ENCODE peak calls at places on chromosomes 12 and 14, in nine cellular contexts. One of them, this sample, is unnamed.
A peak's percentile ranks its signal among the peaks of the same experiment; 100 is the strongest.

GRCh38 chr12:55746147-55746912 is 3.4 kb downstream of the GDF11 start:
- DNase-seq in right atrium auricular region: no peak
- DNase-seq in spleen: no peak
- DNase-seq in A549: no peak
- DNase-seq in heart left ventricle: no peak
- DNase-seq in skeletal muscle cell: no peak
- DNase-seq in SK-N-SH: no peak
- DNase-seq in body of pancreas: no peak
- DNase-seq in neural progenitor cell: no peak
- DNase-seq in this sample: no peak

GRCh38 chr14:105439710-105440553 is 20.3 kb downstream of the MTA1 start:
- DNase-seq in right atrium auricular region: no peak
- DNase-seq in spleen: no peak
- DNase-seq in A549: peak; percentile 60
- DNase-seq in heart left ventricle: no peak
- DNase-seq in skeletal muscle cell: no peak
- DNase-seq in SK-N-SH: peak; percentile 68
- DNase-seq in body of pancreas: no peak
- DNase-seq in neural progenitor cell: no peak
- DNase-seq in this sample: no peak

GRCh38 chr12:104700324-104700723 is 243.6 kb downstream of the CHST11 start:
- DNase-seq in right atrium auricular region: no peak
- DNase-seq in spleen: no peak
- DNase-seq in A549: no peak
- DNase-seq in heart left ventricle: no peak
- DNase-seq in skeletal muscle cell: no peak
- DNase-seq in SK-N-SH: no peak
- DNase-seq in body of pancreas: no peak
- DNase-seq in neural progenitor cell: no peak
- DNase-seq in this sample: no peak

GRCh38 chr12:19922687-19923086 is 445.6 kb upstream of the PDE3A start:
- DNase-seq in right atrium auricular region: no peak
- DNase-seq in spleen: no peak
- DNase-seq in A549: no peak
- DNase-seq in heart left ventricle: no peak
- DNase-seq in skeletal muscle cell: no peak
- DNase-seq in SK-N-SH: no peak
- DNase-seq in body of pancreas: no peak
- DNase-seq in neural progenitor cell: no peak
- DNase-seq in this sample: no peak

GRCh38 chr14:58738189-58738836 is 100.6 kb downstream of the DACT1 start:
- DNase-seq in right atrium auricular region: no peak
- DNase-seq in spleen: no peak
- DNase-seq in A549: no peak
- DNase-seq in heart left ventricle: no peak
- DNase-seq in skeletal muscle cell: peak; percentile 79
- DNase-seq in SK-N-SH: no peak
- DNase-seq in body of pancreas: no peak
- DNase-seq in neural progenitor cell: no peak
- DNase-seq in this sample: no peak

GRCh38 chr14:77151918-77152588 is 10.5 kb upstream of the ZDHHC22 start:
- DNase-seq in right atrium auricular region: no peak
- DNase-seq in spleen: peak; percentile 7
- DNase-seq in A549: peak; percentile 83
- DNase-seq in heart left ventricle: no peak
- DNase-seq in skeletal muscle cell: no peak
- DNase-seq in SK-N-SH: peak; percentile 61
- DNase-seq in body of pancreas: no peak
- DNase-seq in neural progenitor cell: no peak
- DNase-seq in this sample: peak; percentile 56

GRCh38 chr12:16189849-16190248 is 87.6 kb downstream of the SLC15A5 start:
- DNase-seq in right atrium auricular region: no peak
- DNase-seq in spleen: no peak
- DNase-seq in A549: no peak
- DNase-seq in heart left ventricle: no peak
- DNase-seq in skeletal muscle cell: peak; percentile 23
- DNase-seq in SK-N-SH: no peak
- DNase-seq in body of pancreas: peak; percentile 11
- DNase-seq in neural progenitor cell: peak; percentile 73
- DNase-seq in this sample: no peak

GRCh38 chr12:28535216-28535615 is 345.0 kb downstream of the CCDC91 start:
- DNase-seq in right atrium auricular region: no peak
- DNase-seq in spleen: no peak
- DNase-seq in A549: no peak
- DNase-seq in heart left ventricle: no peak
- DNase-seq in skeletal muscle cell: peak; percentile 56
- DNase-seq in SK-N-SH: no peak
- DNase-seq in body of pancreas: no peak
- DNase-seq in neural progenitor cell: no peak
- DNase-seq in this sample: no peak

GRCh38 chr12:119990382-119990874 is 1.4 kb downstream of the BICDL1 start:
- DNase-seq in right atrium auricular region: no peak
- DNase-seq in spleen: no peak
- DNase-seq in A549: no peak
- DNase-seq in heart left ventricle: no peak
- DNase-seq in skeletal muscle cell: no peak
- DNase-seq in SK-N-SH: no peak
- DNase-seq in body of pancreas: no peak
- DNase-seq in neural progenitor cell: peak; percentile 28
- DNase-seq in this sample: no peak

GRCh38 chr14:55834390-55834789 is 254.4 kb downstream of the KTN1 start:
- DNase-seq in right atrium auricular region: no peak
- DNase-seq in spleen: no peak
- DNase-seq in A549: no peak
- DNase-seq in heart left ventricle: no peak
- DNase-seq in skeletal muscle cell: no peak
- DNase-seq in SK-N-SH: no peak
- DNase-seq in body of pancreas: no peak
- DNase-seq in neural progenitor cell: no peak
- DNase-seq in this sample: no peak

GRCh38 chr14:100691395-100692025 is 35.2 kb upstream of the DLK1 start:
- DNase-seq in right atrium auricular region: no peak
- DNase-seq in spleen: no peak
- DNase-seq in A549: no peak
- DNase-seq in heart left ventricle: no peak
- DNase-seq in skeletal muscle cell: no peak
- DNase-seq in SK-N-SH: peak; percentile 77
- DNase-seq in body of pancreas: peak; percentile 45
- DNase-seq in neural progenitor cell: no peak
- DNase-seq in this sample: no peak

GRCh38 chr12:7935464-7935772 is 569 bp downstream of the SLC2A3 start:
- DNase-seq in right atrium auricular region: no peak
- DNase-seq in spleen: no peak
- DNase-seq in A549: no peak
- DNase-seq in heart left ventricle: no peak
- DNase-seq in skeletal muscle cell: no peak
- DNase-seq in SK-N-SH: no peak
- DNase-seq in body of pancreas: no peak
- DNase-seq in neural progenitor cell: peak; percentile 17
- DNase-seq in this sample: no peak

GRCh38 chr12:42192258-42192657 is 45.8 kb downstream of the YAF2 start:
- DNase-seq in right atrium auricular region: no peak
- DNase-seq in spleen: no peak
- DNase-seq in A549: no peak
- DNase-seq in heart left ventricle: no peak
- DNase-seq in skeletal muscle cell: no peak
- DNase-seq in SK-N-SH: no peak
- DNase-seq in body of pancreas: no peak
- DNase-seq in neural progenitor cell: no peak
- DNase-seq in this sample: no peak
- H3K4me3 ChIP-seq in right atrium auricular region: no peak overlapping the region
- H3K4me3 ChIP-seq in spleen: no peak overlapping the region
- H3K4me3 ChIP-seq in A549: no peak overlapping the region
- H3K4me3 ChIP-seq in heart left ventricle: no peak overlapping the region
- H3K4me3 ChIP-seq in skeletal muscle cell: no peak overlapping the region
- H3K4me3 ChIP-seq in SK-N-SH: no peak overlapping the region
- H3K4me3 ChIP-seq in body of pancreas: no peak overlapping the region
- H3K4me3 ChIP-seq in neural progenitor cell: no peak overlapping the region
- H3K4me3 ChIP-seq in this sample: no peak overlapping the region

DNA sequence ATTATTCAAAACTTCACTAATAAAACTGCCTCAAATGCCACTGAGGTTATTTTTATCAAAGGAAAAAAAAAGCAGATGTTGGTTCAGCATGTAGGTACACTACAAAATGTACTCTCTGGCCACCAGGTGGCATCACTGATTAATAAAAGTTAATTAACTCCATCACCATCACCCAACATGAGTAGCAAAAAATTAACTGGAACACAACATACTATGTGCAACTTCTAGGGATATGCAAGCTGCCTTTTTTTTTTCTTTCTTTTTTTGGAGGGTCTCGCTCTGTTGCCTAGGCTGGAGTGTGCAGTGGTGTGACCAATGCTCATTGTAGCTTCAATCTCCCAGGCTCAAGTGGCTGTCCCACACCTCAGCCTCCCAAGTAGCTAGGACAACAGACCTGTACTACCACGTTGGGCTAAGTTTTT is 43.8 kb upstream of the NR2C1 start:
- DNase-seq in right atrium auricular region: peak; percentile 68
- DNase-seq in spleen: no peak
- DNase-seq in A549: peak; percentile 65
- DNase-seq in heart left ventricle: peak; percentile 71
- DNase-seq in skeletal muscle cell: no peak
- DNase-seq in SK-N-SH: peak; percentile 51
- DNase-seq in body of pancreas: peak; percentile 86
- DNase-seq in neural progenitor cell: peak; percentile 83
- DNase-seq in this sample: peak; percentile 82
- H3K4me3 ChIP-seq in right atrium auricular region: no peak overlapping the region
- H3K4me3 ChIP-seq in spleen: no peak overlapping the region
- H3K4me3 ChIP-seq in A549: no peak overlapping the region
- H3K4me3 ChIP-seq in heart left ventricle: no peak overlapping the region
- H3K4me3 ChIP-seq in skeletal muscle cell: no peak overlapping the region
- H3K4me3 ChIP-seq in SK-N-SH: no peak overlapping the region
- H3K4me3 ChIP-seq in body of pancreas: no peak overlapping the region
- H3K4me3 ChIP-seq in neural progenitor cell: no peak overlapping the region
- H3K4me3 ChIP-seq in this sample: no peak overlapping the region

DNA sequence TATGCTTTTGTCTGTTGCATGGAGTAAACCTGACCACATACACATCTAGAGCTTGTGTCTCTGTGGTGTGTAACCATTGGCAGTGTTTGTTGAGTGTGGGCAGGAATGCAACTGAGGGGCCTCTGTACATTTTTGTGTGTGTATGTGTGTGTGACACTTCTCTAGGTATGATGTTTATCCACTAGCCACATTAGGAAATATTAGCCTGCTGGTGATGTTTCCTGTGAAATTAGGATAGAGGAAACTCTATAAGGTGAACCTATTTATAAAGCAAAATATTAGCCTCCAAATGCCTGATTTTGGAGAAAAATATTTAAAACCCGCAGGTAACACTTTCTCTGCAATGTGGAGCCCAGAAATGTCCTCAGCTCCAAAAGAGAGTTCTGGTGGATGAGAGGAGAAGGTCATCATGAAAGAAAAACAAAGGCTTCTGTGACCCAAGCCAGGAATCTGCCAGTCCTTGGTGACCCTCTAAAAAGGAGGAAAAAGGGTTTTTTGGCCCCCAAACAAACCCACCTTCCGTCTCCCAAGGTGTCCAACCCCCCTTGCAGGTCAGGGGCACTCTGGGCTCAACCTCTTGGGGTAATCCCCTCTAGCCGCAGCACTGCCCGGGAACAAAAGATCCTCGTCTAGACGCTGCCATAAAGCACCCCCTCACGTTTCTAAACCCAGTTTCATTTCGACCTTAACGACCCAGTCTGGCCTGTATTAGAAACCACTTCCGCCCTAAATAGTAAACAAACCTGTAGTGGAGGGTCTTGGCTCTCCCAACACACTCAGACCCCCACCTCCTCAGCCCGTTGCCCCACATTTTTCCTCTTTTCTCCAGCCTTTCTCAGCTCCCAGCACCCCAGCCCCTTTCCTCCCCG is 3.1 kb upstream of the HOTAIR start:
- DNase-seq in right atrium auricular region: no peak
- DNase-seq in spleen: no peak
- DNase-seq in A549: no peak
- DNase-seq in heart left ventricle: no peak
- DNase-seq in skeletal muscle cell: no peak
- DNase-seq in SK-N-SH: no peak
- DNase-seq in body of pancreas: no peak
- DNase-seq in neural progenitor cell: no peak
- DNase-seq in this sample: no peak
- H3K4me3 ChIP-seq in right atrium auricular region: no peak overlapping the region
- H3K4me3 ChIP-seq in spleen: no peak overlapping the region
- H3K4me3 ChIP-seq in A549: no peak overlapping the region
- H3K4me3 ChIP-seq in heart left ventricle: no peak overlapping the region
- H3K4me3 ChIP-seq in skeletal muscle cell: peak overlapping the region; percentile 17
- H3K4me3 ChIP-seq in SK-N-SH: no peak overlapping the region
- H3K4me3 ChIP-seq in body of pancreas: no peak overlapping the region
- H3K4me3 ChIP-seq in neural progenitor cell: no peak overlapping the region
- H3K4me3 ChIP-seq in this sample: peak overlapping the region; percentile 41

GRCh38 chr12:46369095-46369473 is 3.5 kb downstream of the SLC38A2 start:
- DNase-seq in right atrium auricular region: no peak
- DNase-seq in spleen: no peak
- DNase-seq in A549: no peak
- DNase-seq in heart left ventricle: no peak
- DNase-seq in skeletal muscle cell: no peak
- DNase-seq in SK-N-SH: no peak
- DNase-seq in body of pancreas: no peak
- DNase-seq in neural progenitor cell: peak; percentile 20
- DNase-seq in this sample: no peak
- H3K4me3 ChIP-seq in right atrium auricular region: peak overlapping the region; percentile 95
- H3K4me3 ChIP-seq in spleen: peak overlapping the region; percentile 10
- H3K4me3 ChIP-seq in A549: peak overlapping the region; percentile 91
- H3K4me3 ChIP-seq in heart left ventricle: peak overlapping the region; percentile 94
- H3K4me3 ChIP-seq in skeletal muscle cell: peak overlapping the region; percentile 68
- H3K4me3 ChIP-seq in SK-N-SH: peak overlapping the region; percentile 70
- H3K4me3 ChIP-seq in body of pancreas: no peak overlapping the region
- H3K4me3 ChIP-seq in neural progenitor cell: peak overlapping the region; percentile 76
- H3K4me3 ChIP-seq in this sample: no peak overlapping the region

GRCh38 chr14:89342049-89342448 is 75.0 kb downstream of the FOXN3 start:
- DNase-seq in right atrium auricular region: no peak
- DNase-seq in spleen: no peak
- DNase-seq in A549: no peak
- DNase-seq in heart left ventricle: no peak
- DNase-seq in skeletal muscle cell: no peak
- DNase-seq in SK-N-SH: no peak
- DNase-seq in body of pancreas: no peak
- DNase-seq in neural progenitor cell: no peak
- DNase-seq in this sample: no peak
- H3K4me3 ChIP-seq in right atrium auricular region: no peak overlapping the region
- H3K4me3 ChIP-seq in spleen: no peak overlapping the region
- H3K4me3 ChIP-seq in A549: no peak overlapping the region
- H3K4me3 ChIP-seq in heart left ventricle: no peak overlapping the region
- H3K4me3 ChIP-seq in skeletal muscle cell: no peak overlapping the region
- H3K4me3 ChIP-seq in SK-N-SH: no peak overlapping the region
- H3K4me3 ChIP-seq in body of pancreas: no peak overlapping the region
- H3K4me3 ChIP-seq in neural progenitor cell: no peak overlapping the region
- H3K4me3 ChIP-seq in this sample: no peak overlapping the region

GRCh38 chr14:103527408-103528157 is 1.4 kb upstream of the TRMT61A start:
- DNase-seq in right atrium auricular region: no peak
- DNase-seq in spleen: no peak
- DNase-seq in A549: no peak
- DNase-seq in heart left ventricle: no peak
- DNase-seq in skeletal muscle cell: no peak
- DNase-seq in SK-N-SH: no peak
- DNase-seq in body of pancreas: no peak
- DNase-seq in neural progenitor cell: no peak
- DNase-seq in this sample: no peak
- H3K4me3 ChIP-seq in right atrium auricular region: no peak overlapping the region
- H3K4me3 ChIP-seq in spleen: no peak overlapping the region
- H3K4me3 ChIP-seq in A549: peak overlapping the region; percentile 100
- H3K4me3 ChIP-seq in heart left ventricle: peak overlapping the region; percentile 92
- H3K4me3 ChIP-seq in skeletal muscle cell: peak overlapping the region; percentile 71
- H3K4me3 ChIP-seq in SK-N-SH: no peak overlapping the region
- H3K4me3 ChIP-seq in body of pancreas: no peak overlapping the region
- H3K4me3 ChIP-seq in neural progenitor cell: no peak overlapping the region
- H3K4me3 ChIP-seq in this sample: no peak overlapping the region